ENCODE peak calls at places on chromosomes 16 and 17, in seven cellular contexts. B is activated CD4-positive, CD25-positive, alpha-beta regulatory T cell; K is activated T-helper 1 cell treated with anti-CD3 and anti-CD28 coated beads, Interleukin-2, amount 50 U/mL, for 16 hours; O is GM10248; Y is activated naive CD4-positive, alpha-beta T cell treated with anti-CD3 and anti-CD28 coated beads, Interleukin-2, amount 50 U/mL, for 72 hours; F is left lobe of liver; G is AG04450. T is an unnamed sample.

GRCh38 chr17:79814966-79815835 is 18.3 kb upstream of the CBX8 start:
- DNase-seq in K (no peak), F (peak; percentile 73), B (no peak), O (no peak), Y (no peak), G (no peak), T (no peak)

GRCh38 chr17:50830298-50830697 is 5.1 kb upstream of the WFIKKN2 start:
- DNase-seq in G (no peak), Y (no peak), K (no peak), O (no peak), B (no peak), F (no peak), T (no peak)

GRCh38 chr16:76653390-76654026 is 376.3 kb downstream of the CNTNAP4 start:
- DNase-seq in G (peak; percentile 4), B (no peak), O (peak; percentile 27), F (no peak), Y (no peak), K (no peak), T (peak; percentile 28)

GRCh38 chr16:11094075-11094593 is 149.8 kb downstream of the CLEC16A start:
- DNase-seq in B (peak; percentile 25), F (no peak), K (no peak), Y (peak; percentile 87), O (peak; percentile 73), G (peak; percentile 70), T (no peak)

GRCh38 chr16:22320572-22321339 is 23.5 kb downstream of the POLR3E start:
- DNase-seq in O (no peak), Y (no peak), B (no peak), G (no peak), K (no peak), F (peak; percentile 16), T (no peak)

GRCh38 chr17:48647103-48647963 is 21.2 kb upstream of the HOXB9 start:
- DNase-seq in F (no peak), Y (no peak), G (no peak), O (no peak), K (no peak), B (no peak), T (no peak)

GRCh38 chr16:88903267-88903666 is 36.8 kb upstream of the PABPN1L start:
- DNase-seq in G (no peak), F (no peak), K (no peak), Y (no peak), B (no peak), O (no peak), T (no peak)

GRCh38 chr17:9146064-9146463 is 124.8 kb downstream of the NTN1 start:
- DNase-seq in B (no peak), F (no peak), K (no peak), O (no peak), Y (no peak), G (no peak), T (no peak)

GRCh38 chr17:43931062-43931571 is 11.2 kb downstream of the PPY start:
- DNase-seq in F (peak; percentile 93), B (no peak), Y (no peak), G (no peak), K (no peak), O (no peak), T (no peak)

GRCh38 chr17:46948544-46948943 is 25.6 kb downstream of the GOSR2 start:
- DNase-seq in K (no peak), B (no peak), O (peak; percentile 1), Y (no peak), F (no peak), G (no peak), T (no peak)

GRCh38 chr16:47734987-47735594 is 274.0 kb downstream of the PHKB start:
- DNase-seq in K (no peak), B (no peak), Y (no peak), G (no peak), F (peak; percentile 48), O (no peak), T (no peak)

GRCh38 chr16:68792465-68793324 is 50.6 kb upstream of the TANGO6 start:
- DNase-seq in G (no peak), O (no peak), F (peak; percentile 91), K (no peak), Y (no peak), B (no peak), T (no peak)

GRCh38 chr17:61409301-61410099 is 9.9 kb downstream of the TBX2 start:
- DNase-seq in B (no peak), O (peak; percentile 69), G (no peak), Y (peak; percentile 56), F (peak; percentile 62), K (no peak), T (no peak)

GRCh38 chr17:66300956-66301355 is 1.5 kb upstream of the PRKCA start:
- DNase-seq in K (no peak), F (no peak), B (no peak), Y (no peak), O (no peak), G (no peak), T (no peak)

GRCh38 chr17:80761421-80761871 is 216.8 kb downstream of the RPTOR start:
- DNase-seq in Y (peak; percentile 89), O (no peak), K (peak; percentile 43), G (no peak), F (no peak), B (peak; percentile 23), T (no peak)

GRCh38 chr17:77512062-77512946 is 371.5 kb downstream of the SEC14L1 start:
- DNase-seq in G (no peak), Y (no peak), O (no peak), F (no peak), B (no peak), K (no peak), T (no peak)

GRCh38 chr17:1058423-1059130 is 61.6 kb downstream of the TIMM22 start:
- DNase-seq in G (no peak), B (peak; percentile 17), F (no peak), K (peak; percentile 22), Y (peak; percentile 71), O (peak; percentile 42), T (no peak)

GRCh38 chr17:75720656-75721462 is at the start of gene ITGB4:
- DNase-seq in K (peak; percentile 35), B (no peak), O (peak; percentile 83), Y (peak; percentile 68), G (no peak), F (no peak), T (no peak)

GRCh38 chr16:31427441-31428276 is 501 bp downstream of the COX6A2 start:
- DNase-seq in G (no peak), B (peak; percentile 10), K (peak; percentile 23), O (peak; percentile 61), Y (peak; percentile 59), F (peak; percentile 75), T (no peak)

GRCh38 chr16:77657016-77657415 is 65.3 kb upstream of the NUDT7 start:
- DNase-seq in F (no peak), K (no peak), O (no peak), B (no peak), G (no peak), Y (no peak), T (no peak)

GRCh38 chr16:84047626-84048025 is 5.0 kb upstream of the SLC38A8 start:
- DNase-seq in B (no peak), K (no peak), Y (no peak), O (no peak), G (no peak), F (no peak), T (no peak)

GRCh38 chr16:87854907-87855683 is 14.2 kb downstream of the SLC7A5 start:
- DNase-seq in B (no peak), O (no peak), F (no peak), Y (no peak), K (no peak), G (no peak), T (peak; percentile 49)

GRCh38 chr16:54805648-54806047 is 125.0 kb upstream of the IRX5 start:
- DNase-seq in O (no peak), G (no peak), Y (no peak), F (no peak), K (no peak), B (no peak), T (no peak)